ENCODE peak calls at places on chromosomes 12 and 14, in ten cellular contexts. One of them, this sample, is unnamed.

GRCh38 chr14:58631720-58632119 is 6.0 kb upstream of the DACT1 start:
- DNase-seq in midbrain: no peak
- DNase-seq in glutamatergic neuron: peak
- DNase-seq in stimulated activated CD8-positive, alpha-beta memory T cell treated with anti-CD3 and anti-CD28 coated beads, Interleukin-4, amount 100 ng/mL, for 24 hours: no peak
- DNase-seq in upper lobe of right lung: no peak
- DNase-seq in cardiac fibroblast: no peak
- DNase-seq in T-helper 1 cell: no peak
- DNase-seq in tibial artery: no peak
- DNase-seq in effector CD4-positive, alpha-beta T cell: no peak
- DNase-seq in NCI-H345: no peak
- DNase-seq in this sample: no peak

GRCh38 chr12:105076098-105076497 is 8.2 kb downstream of the ALDH1L2 start:
- DNase-seq in midbrain: no peak
- DNase-seq in glutamatergic neuron: no peak
- DNase-seq in stimulated activated CD8-positive, alpha-beta memory T cell treated with anti-CD3 and anti-CD28 coated beads, Interleukin-4, amount 100 ng/mL, for 24 hours: no peak
- DNase-seq in upper lobe of right lung: no peak
- DNase-seq in cardiac fibroblast: peak
- DNase-seq in T-helper 1 cell: no peak
- DNase-seq in tibial artery: no peak
- DNase-seq in effector CD4-positive, alpha-beta T cell: no peak
- DNase-seq in NCI-H345: no peak
- DNase-seq in this sample: no peak

GRCh38 chr12:79183003-79183402 is 318.4 kb downstream of the SYT1 start:
- DNase-seq in midbrain: no peak
- DNase-seq in glutamatergic neuron: no peak
- DNase-seq in stimulated activated CD8-positive, alpha-beta memory T cell treated with anti-CD3 and anti-CD28 coated beads, Interleukin-4, amount 100 ng/mL, for 24 hours: no peak
- DNase-seq in upper lobe of right lung: no peak
- DNase-seq in cardiac fibroblast: no peak
- DNase-seq in T-helper 1 cell: no peak
- DNase-seq in tibial artery: no peak
- DNase-seq in effector CD4-positive, alpha-beta T cell: no peak
- DNase-seq in NCI-H345: peak
- DNase-seq in this sample: no peak

GRCh38 chr14:91980157-91980556 is 32.7 kb upstream of the FBLN5 start:
- DNase-seq in midbrain: no peak
- DNase-seq in glutamatergic neuron: no peak
- DNase-seq in stimulated activated CD8-positive, alpha-beta memory T cell treated with anti-CD3 and anti-CD28 coated beads, Interleukin-4, amount 100 ng/mL, for 24 hours: no peak
- DNase-seq in upper lobe of right lung: no peak
- DNase-seq in cardiac fibroblast: peak
- DNase-seq in T-helper 1 cell: peak
- DNase-seq in tibial artery: no peak
- DNase-seq in effector CD4-positive, alpha-beta T cell: no peak
- DNase-seq in NCI-H345: no peak
- DNase-seq in this sample: no peak

GRCh38 chr14:29810064-29810463 is 117.6 kb downstream of the PRKD1 start:
- DNase-seq in midbrain: no peak
- DNase-seq in glutamatergic neuron: no peak
- DNase-seq in stimulated activated CD8-positive, alpha-beta memory T cell treated with anti-CD3 and anti-CD28 coated beads, Interleukin-4, amount 100 ng/mL, for 24 hours: no peak
- DNase-seq in upper lobe of right lung: no peak
- DNase-seq in cardiac fibroblast: no peak
- DNase-seq in T-helper 1 cell: no peak
- DNase-seq in tibial artery: no peak
- DNase-seq in effector CD4-positive, alpha-beta T cell: no peak
- DNase-seq in NCI-H345: no peak
- DNase-seq in this sample: no peak

GRCh38 chr14:92589213-92589852 is 75.8 kb downstream of the RIN3 start:
- DNase-seq in midbrain: no peak
- DNase-seq in glutamatergic neuron: no peak
- DNase-seq in stimulated activated CD8-positive, alpha-beta memory T cell treated with anti-CD3 and anti-CD28 coated beads, Interleukin-4, amount 100 ng/mL, for 24 hours: no peak
- DNase-seq in upper lobe of right lung: no peak
- DNase-seq in cardiac fibroblast: peak
- DNase-seq in T-helper 1 cell: no peak
- DNase-seq in tibial artery: no peak
- DNase-seq in effector CD4-positive, alpha-beta T cell: no peak
- DNase-seq in NCI-H345: peak
- DNase-seq in this sample: no peak

GRCh38 chr12:118560733-118561132 is 184.4 kb downstream of the SUDS3 start:
- DNase-seq in midbrain: no peak
- DNase-seq in glutamatergic neuron: no peak
- DNase-seq in stimulated activated CD8-positive, alpha-beta memory T cell treated with anti-CD3 and anti-CD28 coated beads, Interleukin-4, amount 100 ng/mL, for 24 hours: no peak
- DNase-seq in upper lobe of right lung: no peak
- DNase-seq in cardiac fibroblast: no peak
- DNase-seq in T-helper 1 cell: no peak
- DNase-seq in tibial artery: no peak
- DNase-seq in effector CD4-positive, alpha-beta T cell: no peak
- DNase-seq in NCI-H345: no peak
- DNase-seq in this sample: no peak

GRCh38 chr12:6567112-6567680 is 895 bp downstream of the NOP2 start:
- DNase-seq in midbrain: no peak
- DNase-seq in glutamatergic neuron: no peak
- DNase-seq in stimulated activated CD8-positive, alpha-beta memory T cell treated with anti-CD3 and anti-CD28 coated beads, Interleukin-4, amount 100 ng/mL, for 24 hours: no peak
- DNase-seq in upper lobe of right lung: no peak
- DNase-seq in cardiac fibroblast: no peak
- DNase-seq in T-helper 1 cell: no peak
- DNase-seq in tibial artery: no peak
- DNase-seq in effector CD4-positive, alpha-beta T cell: no peak
- DNase-seq in NCI-H345: no peak
- DNase-seq in this sample: no peak

GRCh38 chr14:77306406-77307098 is 14.1 kb downstream of the POMT2 start:
- DNase-seq in midbrain: peak
- DNase-seq in glutamatergic neuron: no peak
- DNase-seq in stimulated activated CD8-positive, alpha-beta memory T cell treated with anti-CD3 and anti-CD28 coated beads, Interleukin-4, amount 100 ng/mL, for 24 hours: no peak
- DNase-seq in upper lobe of right lung: no peak
- DNase-seq in cardiac fibroblast: peak
- DNase-seq in T-helper 1 cell: no peak
- DNase-seq in tibial artery: no peak
- DNase-seq in effector CD4-positive, alpha-beta T cell: no peak
- DNase-seq in NCI-H345: no peak
- DNase-seq in this sample: no peak

GRCh38 chr12:3988519-3989217 is 115.5 kb upstream of the PARP11 start:
- DNase-seq in midbrain: no peak
- DNase-seq in glutamatergic neuron: no peak
- DNase-seq in stimulated activated CD8-positive, alpha-beta memory T cell treated with anti-CD3 and anti-CD28 coated beads, Interleukin-4, amount 100 ng/mL, for 24 hours: peak
- DNase-seq in upper lobe of right lung: no peak
- DNase-seq in cardiac fibroblast: no peak
- DNase-seq in T-helper 1 cell: peak
- DNase-seq in tibial artery: no peak
- DNase-seq in effector CD4-positive, alpha-beta T cell: no peak
- DNase-seq in NCI-H345: no peak
- DNase-seq in this sample: no peak

GRCh38 chr12:132904718-132905328 is 17.4 kb upstream of the CHFR start:
- DNase-seq in midbrain: peak
- DNase-seq in glutamatergic neuron: peak
- DNase-seq in stimulated activated CD8-positive, alpha-beta memory T cell treated with anti-CD3 and anti-CD28 coated beads, Interleukin-4, amount 100 ng/mL, for 24 hours: peak
- DNase-seq in upper lobe of right lung: peak
- DNase-seq in cardiac fibroblast: peak
- DNase-seq in T-helper 1 cell: peak
- DNase-seq in tibial artery: peak
- DNase-seq in effector CD4-positive, alpha-beta T cell: peak
- DNase-seq in NCI-H345: no peak
- DNase-seq in this sample: peak

GRCh38 chr12:90024261-90024660 is 315.6 kb upstream of the ATP2B1 start:
- DNase-seq in midbrain: no peak
- DNase-seq in glutamatergic neuron: no peak
- DNase-seq in stimulated activated CD8-positive, alpha-beta memory T cell treated with anti-CD3 and anti-CD28 coated beads, Interleukin-4, amount 100 ng/mL, for 24 hours: no peak
- DNase-seq in upper lobe of right lung: no peak
- DNase-seq in cardiac fibroblast: peak
- DNase-seq in T-helper 1 cell: no peak
- DNase-seq in tibial artery: no peak
- DNase-seq in effector CD4-positive, alpha-beta T cell: no peak
- DNase-seq in NCI-H345: no peak
- DNase-seq in this sample: no peak

GRCh38 chr14:75452900-75453816 is 25.3 kb downstream of the JDP2 start:
- DNase-seq in midbrain: peak
- DNase-seq in glutamatergic neuron: peak
- DNase-seq in stimulated activated CD8-positive, alpha-beta memory T cell treated with anti-CD3 and anti-CD28 coated beads, Interleukin-4, amount 100 ng/mL, for 24 hours: no peak
- DNase-seq in upper lobe of right lung: peak
- DNase-seq in cardiac fibroblast: peak
- DNase-seq in T-helper 1 cell: no peak
- DNase-seq in tibial artery: peak
- DNase-seq in effector CD4-positive, alpha-beta T cell: no peak
- DNase-seq in NCI-H345: no peak
- DNase-seq in this sample: no peak

GRCh38 chr12:64810831-64811230 is 13.6 kb upstream of the TBC1D30 start:
- DNase-seq in midbrain: no peak
- DNase-seq in glutamatergic neuron: no peak
- DNase-seq in stimulated activated CD8-positive, alpha-beta memory T cell treated with anti-CD3 and anti-CD28 coated beads, Interleukin-4, amount 100 ng/mL, for 24 hours: no peak
- DNase-seq in upper lobe of right lung: no peak
- DNase-seq in cardiac fibroblast: no peak
- DNase-seq in T-helper 1 cell: no peak
- DNase-seq in tibial artery: no peak
- DNase-seq in effector CD4-positive, alpha-beta T cell: no peak
- DNase-seq in NCI-H345: no peak
- DNase-seq in this sample: no peak

GRCh38 chr14:94332063-94332583 is 9.0 kb upstream of the SERPINA6 start:
- DNase-seq in midbrain: no peak
- DNase-seq in glutamatergic neuron: no peak
- DNase-seq in stimulated activated CD8-positive, alpha-beta memory T cell treated with anti-CD3 and anti-CD28 coated beads, Interleukin-4, amount 100 ng/mL, for 24 hours: no peak
- DNase-seq in upper lobe of right lung: no peak
- DNase-seq in cardiac fibroblast: no peak
- DNase-seq in T-helper 1 cell: no peak
- DNase-seq in tibial artery: no peak
- DNase-seq in effector CD4-positive, alpha-beta T cell: no peak
- DNase-seq in NCI-H345: no peak
- DNase-seq in this sample: no peak

GRCh38 chr12:91523831-91524230 is 341.2 kb upstream of the DCN start:
- DNase-seq in midbrain: no peak
- DNase-seq in glutamatergic neuron: no peak
- DNase-seq in stimulated activated CD8-positive, alpha-beta memory T cell treated with anti-CD3 and anti-CD28 coated beads, Interleukin-4, amount 100 ng/mL, for 24 hours: no peak
- DNase-seq in upper lobe of right lung: no peak
- DNase-seq in cardiac fibroblast: no peak
- DNase-seq in T-helper 1 cell: no peak
- DNase-seq in tibial artery: no peak
- DNase-seq in effector CD4-positive, alpha-beta T cell: no peak
- DNase-seq in NCI-H345: no peak
- DNase-seq in this sample: no peak

GRCh38 chr12:112347521-112347920 is 34.7 kb downstream of the HECTD4 start:
- DNase-seq in midbrain: no peak
- DNase-seq in glutamatergic neuron: no peak
- DNase-seq in stimulated activated CD8-positive, alpha-beta memory T cell treated with anti-CD3 and anti-CD28 coated beads, Interleukin-4, amount 100 ng/mL, for 24 hours: no peak
- DNase-seq in upper lobe of right lung: no peak
- DNase-seq in cardiac fibroblast: peak
- DNase-seq in T-helper 1 cell: no peak
- DNase-seq in tibial artery: no peak
- DNase-seq in effector CD4-positive, alpha-beta T cell: no peak
- DNase-seq in NCI-H345: no peak
- DNase-seq in this sample: no peak

GRCh38 chr12:106039242-106039641 is 99.5 kb downstream of the NUAK1 start:
- DNase-seq in midbrain: no peak
- DNase-seq in glutamatergic neuron: no peak
- DNase-seq in stimulated activated CD8-positive, alpha-beta memory T cell treated with anti-CD3 and anti-CD28 coated beads, Interleukin-4, amount 100 ng/mL, for 24 hours: no peak
- DNase-seq in upper lobe of right lung: no peak
- DNase-seq in cardiac fibroblast: no peak
- DNase-seq in T-helper 1 cell: no peak
- DNase-seq in tibial artery: no peak
- DNase-seq in effector CD4-positive, alpha-beta T cell: no peak
- DNase-seq in NCI-H345: no peak
- DNase-seq in this sample: no peak

GRCh38 chr12:85462888-85463287 is 182.9 kb downstream of the ALX1 start:
- DNase-seq in midbrain: no peak
- DNase-seq in glutamatergic neuron: no peak
- DNase-seq in stimulated activated CD8-positive, alpha-beta memory T cell treated with anti-CD3 and anti-CD28 coated beads, Interleukin-4, amount 100 ng/mL, for 24 hours: no peak
- DNase-seq in upper lobe of right lung: no peak
- DNase-seq in cardiac fibroblast: no peak
- DNase-seq in T-helper 1 cell: no peak
- DNase-seq in tibial artery: no peak
- DNase-seq in effector CD4-positive, alpha-beta T cell: no peak
- DNase-seq in NCI-H345: no peak
- DNase-seq in this sample: no peak

GRCh38 chr12:53651718-53652117 is 24.2 kb downstream of the ATP5MC2 start:
- DNase-seq in midbrain: no peak
- DNase-seq in glutamatergic neuron: no peak
- DNase-seq in stimulated activated CD8-positive, alpha-beta memory T cell treated with anti-CD3 and anti-CD28 coated beads, Interleukin-4, amount 100 ng/mL, for 24 hours: no peak
- DNase-seq in upper lobe of right lung: no peak
- DNase-seq in cardiac fibroblast: no peak
- DNase-seq in T-helper 1 cell: no peak
- DNase-seq in tibial artery: no peak
- DNase-seq in effector CD4-positive, alpha-beta T cell: no peak
- DNase-seq in NCI-H345: no peak
- DNase-seq in this sample: no peak